ENCODE peak calls at places on chromosome 18, in five cellular contexts. V is activated T-cell treated with anti-CD3 and anti-CD28 coated beads for 1 hour; C is occipital lobe; M is effector memory CD8-positive, alpha-beta T cell; Q is body of pancreas. O is an unnamed sample.

GRCh38 chr18:65567372-65567771 is 183.4 kb upstream of the CDH7 start:
- DNase-seq in C (no peak), Q (no peak), V (no peak), M (no peak), O (no peak)

GRCh38 chr18:8548186-8548585 is 61.1 kb upstream of the RAB12 start:
- DNase-seq in V (no peak), C (no peak), Q (no peak), M (no peak), O (no peak)

GRCh38 chr18:77059294-77059916 is 73.2 kb downstream of the MBP start:
- DNase-seq in V (no peak), M (no peak), Q (peak; percentile 57), C (no peak), O (no peak)

GRCh38 chr18:22451796-22452195 is 34.1 kb upstream of the CTAGE1 start:
- DNase-seq in M (no peak), V (no peak), C (no peak), Q (no peak), O (no peak)

GRCh38 chr18:62744076-62744705 is 28.9 kb downstream of the PHLPP1 start:
- DNase-seq in M (no peak), V (no peak), C (no peak), Q (no peak), O (no peak)

GRCh38 chr18:57776354-57776753 is 26.8 kb downstream of the ATP8B1 start:
- DNase-seq in Q (no peak), C (no peak), V (no peak), M (no peak), O (no peak)

GRCh38 chr18:4391859-4392258 is 63.2 kb downstream of the DLGAP1 start:
- DNase-seq in C (no peak), M (no peak), V (no peak), Q (no peak), O (no peak)

GRCh38 chr18:33745396-33745795 is 167.4 kb downstream of the ASXL3 start:
- DNase-seq in C (no peak), Q (no peak), M (no peak), V (no peak), O (no peak)

GRCh38 chr18:13285874-13286273 is 67.3 kb downstream of the LDLRAD4 start:
- DNase-seq in V (no peak), C (no peak), M (no peak), Q (no peak), O (no peak)

GRCh38 chr18:8847066-8847755 is 141.9 kb downstream of the MTCL1 start:
- DNase-seq in C (no peak), M (no peak), Q (no peak), V (no peak), O (no peak)

GRCh38 chr18:44693030-44693784 is 12.5 kb downstream of the SETBP1 start:
- DNase-seq in V (no peak), C (no peak), M (no peak), Q (no peak), O (no peak)

GRCh38 chr18:63206433-63207153 is 113.0 kb downstream of the BCL2 start:
- DNase-seq in M (no peak), Q (no peak), V (no peak), C (no peak), O (no peak)

GRCh38 chr18:51617167-51617566 is 419.7 kb upstream of the MEX3C start:
- DNase-seq in Q (no peak), M (no peak), V (no peak), C (no peak), O (no peak)

GRCh38 chr18:10304853-10305252 is 149.6 kb upstream of the APCDD1 start:
- DNase-seq in V (no peak), C (no peak), M (no peak), Q (peak; percentile 38), O (no peak)

GRCh38 chr18:75157851-75158250 is 51.1 kb downstream of the PTGR3 start:
- DNase-seq in C (no peak), Q (no peak), M (no peak), V (no peak), O (no peak)

GRCh38 chr18:74661690-74662089 is 64.0 kb downstream of the ZNF407 start:
- DNase-seq in C (no peak), Q (no peak), V (no peak), M (no peak), O (no peak)

GRCh38 chr18:48863432-48864065 is 87.2 kb downstream of the SMAD7 start:
- DNase-seq in V (no peak), Q (no peak), M (no peak), C (no peak), O (no peak)

GRCh38 chr18:31648966-31649429 is 35.4 kb downstream of the B4GALT6 start:
- DNase-seq in Q (no peak), V (no peak), M (no peak), C (no peak), O (no peak)

GRCh38 chr18:70693196-70693595 is 404.4 kb downstream of the SOCS6 start:
- DNase-seq in Q (no peak), M (no peak), C (no peak), V (no peak), O (no peak)

GRCh38 chr18:62881509-62882016 is 166.2 kb downstream of the PHLPP1 start:
- DNase-seq in C (peak; percentile 10), Q (peak; percentile 13), V (no peak), M (no peak), O (no peak)

GRCh38 chr18:58257461-58257860 is 213.4 kb downstream of the NEDD4L start:
- DNase-seq in Q (no peak), C (no peak), M (no peak), V (no peak), O (no peak)

GRCh38 chr18:31954349-31954748 is 11.4 kb upstream of the TRAPPC8 start:
- DNase-seq in C (no peak), V (no peak), M (no peak), Q (no peak), O (no peak)

GRCh38 chr18:12041561-12041960 is 52.1 kb upstream of the ANKRD62 start:
- DNase-seq in Q (no peak), M (no peak), C (no peak), V (no peak), O (no peak)